ENCODE peak calls at places on chromosomes 1 and 21, in seven cellular contexts. Z is hypothalamus, D is left ventricle myocardium superior, U is NCI-H460, G is substantia nigra, K is suprapubic skin, E is adrenal gland. N is an unnamed sample.
A peak's percentile ranks its signal among the peaks of the same experiment; 100 is the strongest.

GRCh38 chr1:204127597-204128242 is 24.1 kb downstream of the ETNK2 start:
- DNase-seq in Z (peak; percentile 37), D (peak; percentile 71), U (peak; percentile 78), G (no peak), K (peak; percentile 89), E (peak; percentile 83), N (no peak)

GRCh38 chr1:185238447-185238846 is 78.6 kb downstream of the IVNS1ABP start:
- DNase-seq in Z (no peak), D (no peak), U (peak; percentile 21), G (no peak), K (no peak), E (no peak), N (no peak)

GRCh38 chr1:31689821-31690220 is 14.0 kb downstream of the COL16A1 start:
- DNase-seq in Z (no peak), D (no peak), U (no peak), G (no peak), K (no peak), E (no peak), N (no peak)

GRCh38 chr1:204282801-204283200 is 69.0 kb upstream of the GOLT1A start:
- DNase-seq in Z (no peak), D (peak; percentile 58), U (no peak), G (no peak), K (no peak), E (no peak), N (no peak)

GRCh38 chr1:172278478-172278877 is 142.0 kb upstream of the C1orf105 start:
- DNase-seq in Z (no peak), D (no peak), U (no peak), G (no peak), K (no peak), E (no peak), N (no peak)

GRCh38 chr1:151989131-151989868 is 4.4 kb downstream of the S100A10 start:
- DNase-seq in Z (no peak), D (peak; percentile 75), U (peak; percentile 79), G (no peak), K (peak; percentile 88), E (peak; percentile 86), N (no peak)

GRCh38 chr1:180252638-180253536 is 22.8 kb downstream of the LHX4 start:
- DNase-seq in Z (no peak), D (peak; percentile 82), U (peak; percentile 78), G (peak; percentile 20), K (no peak), E (peak; percentile 75), N (no peak)

GRCh38 chr1:15849775-15850449 is 2.4 kb downstream of the SPEN start:
- DNase-seq in Z (no peak), D (no peak), U (peak; percentile 32), G (peak; percentile 23), K (no peak), E (peak; percentile 59), N (peak; percentile 83)

GRCh38 chr1:216183007-216183406 is 240.2 kb downstream of the USH2A start:
- DNase-seq in Z (no peak), D (no peak), U (peak; percentile 33), G (no peak), K (no peak), E (no peak), N (no peak)

GRCh38 chr21:20459838-20460237 is 538.4 kb upstream of the NCAM2 start:
- DNase-seq in Z (no peak), D (no peak), U (no peak), G (no peak), K (no peak), E (no peak), N (no peak)

GRCh38 chr1:150389650-150390049 is 25.7 kb downstream of the RPRD2 start:
- DNase-seq in Z (no peak), D (no peak), U (no peak), G (no peak), K (no peak), E (no peak), N (no peak)

GRCh38 chr1:152866321-152866720 is 6.5 kb downstream of the LCE7A start:
- DNase-seq in Z (no peak), D (no peak), U (no peak), G (no peak), K (no peak), E (no peak), N (no peak)